ENCODE peak calls at places on chromosomes 16 and 17, in eight cellular contexts. U, Y, O, B, E, L, H and P are unnamed samples.

GRCh38 chr17:62637809-62638208 is 10.3 kb downstream of the MRC2 start:
- DNase-seq in U (no peak), Y (no peak), O (no peak), B (peak), E (no peak), L (no peak), H (no peak), P (no peak)

GRCh38 chr17:18966831-18967624 is 15.1 kb downstream of the SLC5A10 start:
- DNase-seq in U (peak), Y (no peak), O (no peak), B (peak), E (no peak), L (no peak), H (peak), P (peak)

GRCh38 chr17:27582696-27583095 is 48.3 kb upstream of the LGALS9 start:
- DNase-seq in U (no peak), Y (no peak), O (no peak), B (no peak), E (no peak), L (no peak), H (no peak), P (no peak)

GRCh38 chr16:87436225-87437172 is 44.4 kb downstream of the MAP1LC3B start:
- DNase-seq in U (peak), Y (no peak), O (no peak), B (no peak), E (no peak), L (no peak), H (peak), P (peak)

GRCh38 chr17:66610734-66611133 is 224.2 kb upstream of the CACNG5 start:
- DNase-seq in U (no peak), Y (no peak), O (no peak), B (no peak), E (no peak), L (no peak), H (no peak), P (no peak)

GRCh38 chr17:6521636-6522035 is 34.7 kb downstream of the PITPNM3 start:
- DNase-seq in U (no peak), Y (no peak), O (no peak), B (no peak), E (no peak), L (no peak), H (no peak), P (no peak)

GRCh38 chr17:66436643-66437042 is 134.2 kb downstream of the PRKCA start:
- DNase-seq in U (no peak), Y (no peak), O (no peak), B (no peak), E (no peak), L (no peak), H (no peak), P (no peak)

GRCh38 chr17:49431743-49432142 is 17.1 kb upstream of the PHB1 start:
- DNase-seq in U (no peak), Y (no peak), O (no peak), B (no peak), E (no peak), L (no peak), H (no peak), P (no peak)

GRCh38 chr17:60832206-60832605 is 154.6 kb downstream of the BCAS3 start:
- DNase-seq in U (no peak), Y (no peak), O (no peak), B (peak), E (no peak), L (no peak), H (peak), P (peak)

GRCh38 chr17:58487589-58488427 is at the start of gene HSF5:
- DNase-seq in U (peak), Y (no peak), O (peak), B (no peak), E (peak), L (no peak), H (peak), P (peak)

GRCh38 chr16:50771366-50771765 is 29.5 kb downstream of the CYLD start:
- DNase-seq in U (no peak), Y (no peak), O (no peak), B (no peak), E (no peak), L (peak), H (no peak), P (peak)

GRCh38 chr16:30340621-30341020 is 14.5 kb downstream of the CD2BP2 start:
- DNase-seq in U (no peak), Y (no peak), O (no peak), B (peak), E (no peak), L (no peak), H (no peak), P (no peak)

GRCh38 chr17:81403040-81403467 is 7.8 kb downstream of the BAHCC1 start:
- DNase-seq in U (no peak), Y (no peak), O (no peak), B (no peak), E (no peak), L (no peak), H (peak), P (peak)

GRCh38 chr16:79269211-79269863 is 331.2 kb downstream of the MAF start:
- DNase-seq in U (no peak), Y (no peak), O (peak), B (no peak), E (peak), L (no peak), H (no peak), P (no peak)

GRCh38 chr17:76527430-76528111 is 9.9 kb downstream of the CYGB start:
- DNase-seq in U (peak), Y (no peak), O (peak), B (no peak), E (no peak), L (no peak), H (peak), P (peak)

GRCh38 chr16:86959182-86959651 is 358.0 kb downstream of the C16orf95 start:
- DNase-seq in U (no peak), Y (no peak), O (no peak), B (no peak), E (no peak), L (no peak), H (peak), P (no peak)

GRCh38 chr17:17500999-17501605 is 4.9 kb upstream of the RASD1 start:
- DNase-seq in U (no peak), Y (no peak), O (no peak), B (peak), E (no peak), L (no peak), H (no peak), P (no peak)

GRCh38 chr17:61164517-61164916 is 235.1 kb upstream of the TBX2 start:
- DNase-seq in U (no peak), Y (no peak), O (no peak), B (no peak), E (no peak), L (no peak), H (no peak), P (no peak)

GRCh38 chr17:75592364-75593020 is 4.9 kb downstream of the MYO15B start:
- DNase-seq in U (no peak), Y (no peak), O (no peak), B (no peak), E (no peak), L (no peak), H (no peak), P (no peak)

GRCh38 chr16:72736074-72736473 is 311.9 kb downstream of the ZFHX3 start:
- DNase-seq in U (no peak), Y (no peak), O (no peak), B (no peak), E (no peak), L (no peak), H (no peak), P (no peak)

GRCh38 chr16:88264641-88265285 is 118.0 kb upstream of the ZNF469 start:
- DNase-seq in U (peak), Y (peak), O (no peak), B (peak), E (peak), L (peak), H (no peak), P (peak)

GRCh38 chr17:29574732-29575510 is 6.4 kb downstream of the TP53I13 start:
- DNase-seq in U (no peak), Y (no peak), O (no peak), B (no peak), E (no peak), L (no peak), H (no peak), P (no peak)

GRCh38 chr17:50966163-50966666 is 100.1 kb upstream of the TOB1 start:
- DNase-seq in U (no peak), Y (no peak), O (no peak), B (no peak), E (no peak), L (no peak), H (no peak), P (no peak)

GRCh38 chr17:82882715-82883446 is 43.1 kb upstream of the ZNF750 start:
- DNase-seq in U (no peak), Y (no peak), O (no peak), B (peak), E (peak), L (no peak), H (no peak), P (no peak)